ENCODE peak calls at places on chromosome 18, in four cellular contexts. A is K562, O is endothelial cell of umbilical vein, P is GM12878. C is an unnamed sample.

GRCh38 chr18:59988098-59988706 is 88.4 kb downstream of the PMAIP1 start:
- DNase-seq in A (peak; percentile 21), O (peak; percentile 68), P (no peak), C (peak; percentile 74)

GRCh38 chr18:32386466-32386865 is 84.2 kb downstream of the GAREM1 start:
- DNase-seq in A (no peak), P (no peak), O (no peak), C (no peak)

GRCh38 chr18:10378688-10379465 is 75.6 kb upstream of the APCDD1 start:
- DNase-seq in O (peak; percentile 53), A (no peak), P (no peak), C (peak; percentile 78)

GRCh38 chr18:12371590-12371989 is 5.4 kb downstream of the AFG3L2 start:
- DNase-seq in P (no peak), O (no peak), A (no peak), C (no peak)

GRCh38 chr18:28176933-28177827 is at the start of gene CDH2:
- DNase-seq in P (no peak), A (no peak), O (peak; percentile 79), C (peak; percentile 85)

GRCh38 chr18:51077217-51077616 is 47.2 kb downstream of the SMAD4 start:
- DNase-seq in A (no peak), O (no peak), P (no peak), C (peak; percentile 62)

GRCh38 chr18:48342125-48342524 is 67.1 kb downstream of the ZBTB7C start:
- DNase-seq in A (no peak), P (no peak), O (no peak), C (no peak)

GRCh38 chr18:2545155-2545554 is 26.1 kb downstream of the METTL4 start:
- DNase-seq in A (no peak), P (no peak), O (no peak), C (no peak)

GRCh38 chr18:3593381-3593903 is 143.5 kb downstream of the TGIF1 start:
- DNase-seq in P (no peak), A (peak; percentile 69), O (no peak), C (peak; percentile 87)

GRCh38 chr18:32317651-32318050 is 127.8 kb downstream of the MEP1B start:
- DNase-seq in A (no peak), P (no peak), O (no peak), C (peak; percentile 57)

GRCh38 chr18:5197032-5197434 is at the start of gene AKAIN1:
- DNase-seq in P (no peak), A (peak; percentile 71), O (peak; percentile 31), C (peak; percentile 18)

GRCh38 chr18:63956755-63957154 is 7.7 kb downstream of the HMSD start:
- DNase-seq in P (no peak), A (no peak), O (no peak), C (no peak)

GRCh38 chr18:49858309-49859005 is 45.1 kb upstream of the ACAA2 start:
- DNase-seq in A (peak; percentile 64), P (no peak), O (peak; percentile 77), C (peak; percentile 70)

GRCh38 chr18:11040823-11041712 is 108.3 kb downstream of the PIEZO2 start:
- DNase-seq in A (peak; percentile 40), P (no peak), O (peak; percentile 64), C (peak; percentile 69)

GRCh38 chr18:78766651-78767533 is 212.7 kb upstream of the SALL3 start:
- DNase-seq in A (no peak), O (no peak), P (no peak), C (no peak)

GRCh38 chr18:62625019-62625418 is 90.3 kb upstream of the PHLPP1 start:
- DNase-seq in P (no peak), O (no peak), A (no peak), C (no peak)

GRCh38 chr18:50853863-50854271 is 25.1 kb upstream of the ME2 start:
- DNase-seq in O (peak; percentile 18), A (no peak), P (no peak), C (peak; percentile 57)

GRCh38 chr18:67154979-67155378 is 361.5 kb downstream of the DSEL start:
- DNase-seq in O (no peak), P (no peak), A (no peak), C (no peak)

GRCh38 chr18:48583568-48583967 is 44.7 kb downstream of the CTIF start:
- DNase-seq in P (no peak), O (no peak), A (no peak), C (peak; percentile 26)

GRCh38 chr18:75207298-75208054 is 1.5 kb downstream of the PTGR3 start:
- DNase-seq in P (no peak), A (no peak), O (no peak), C (peak; percentile 73)

GRCh38 chr18:9182852-9183399 is 46.3 kb downstream of the ANKRD12 start:
- DNase-seq in O (no peak), P (no peak), A (no peak), C (no peak)

GRCh38 chr18:46623541-46623940 is 33.5 kb downstream of the LOXHD1 start:
- DNase-seq in O (peak; percentile 12), P (no peak), A (no peak), C (no peak)

GRCh38 chr18:56637897-56638231 is 528 bp downstream of the TXNL1 start:
- DNase-seq in P (no peak), O (no peak), A (no peak), C (no peak)

GRCh38 chr18:9705183-9705864 is 2.8 kb upstream of the RAB31 start:
- DNase-seq in O (peak; percentile 37), A (peak; percentile 57), P (no peak), C (peak; percentile 76)

GRCh38 chr18:13217971-13218375 is 587 bp upstream of the LDLRAD4 start:
- DNase-seq in P (no peak), O (peak; percentile 15), A (no peak), C (no peak)

GRCh38 chr18:78875268-78875997 is 104.2 kb upstream of the SALL3 start:
- DNase-seq in O (no peak), A (peak; percentile 27), P (no peak), C (no peak)

GRCh38 chr18:52275817-52276216 is 64.2 kb upstream of the DCC start:
- DNase-seq in A (no peak), O (no peak), P (no peak), C (no peak)

GRCh38 chr18:8400825-8401224 is 208.4 kb upstream of the RAB12 start:
- DNase-seq in O (no peak), A (no peak), P (no peak), C (no peak)

GRCh38 chr18:49723648-49724180 is 89.6 kb downstream of the ACAA2 start:
- DNase-seq in P (peak; percentile 43), O (peak; percentile 91), A (no peak), C (peak; percentile 51)

GRCh38 chr18:76131738-76132137 is 363.3 kb downstream of the ZNF516 start:
- DNase-seq in P (no peak), A (no peak), O (no peak), C (no peak)

GRCh38 chr18:376307-376706 is 108.5 kb upstream of the THOC1 start:
- DNase-seq in P (no peak), A (no peak), O (peak; percentile 92), C (peak; percentile 13)

GRCh38 chr18:73942081-73942625 is 205.5 kb downstream of the FBXO15 start:
- DNase-seq in A (no peak), O (no peak), P (no peak), C (no peak)

GRCh38 chr18:55097406-55098170 is 138.3 kb upstream of the CCDC68 start:
- DNase-seq in A (peak; percentile 13), P (no peak), O (peak; percentile 80), C (no peak)

GRCh38 chr18:32259553-32259952 is 69.7 kb downstream of the MEP1B start:
- DNase-seq in O (no peak), A (no peak), P (no peak), C (no peak)

GRCh38 chr18:36610258-36610657 is 218.5 kb downstream of the TPGS2 start:
- DNase-seq in O (no peak), P (no peak), A (no peak), C (no peak)

GRCh38 chr18:36613069-36613468 is 215.7 kb downstream of the TPGS2 start:
- DNase-seq in A (no peak), P (no peak), O (no peak), C (no peak)

GRCh38 chr18:36608107-36608506 is 220.7 kb downstream of the TPGS2 start:
- DNase-seq in O (no peak), A (no peak), P (no peak), C (no peak)

GRCh38 chr18:36610716-36611115 is 218.1 kb downstream of the TPGS2 start:
- DNase-seq in A (no peak), O (no peak), P (no peak), C (no peak)
- H3K9ac ChIP-seq in A (no peak overlapping the region), O (no peak overlapping the region), P (no peak overlapping the region), C (no peak overlapping the region)

GRCh38 chr18:44149706-44150105 is 531.0 kb upstream of the SETBP1 start:
- DNase-seq in P (no peak), A (no peak), O (peak; percentile 13), C (peak; percentile 47)
- TF ChIP-seq FOS in P (no peak), A (no peak), O (no peak), C (no peak)

GRCh38 chr18:79949571-79950439 is 1.6 kb downstream of the SLC66A2 start:
- DNase-seq in O (peak; percentile 26), A (no peak), P (no peak), C (no peak)

GRCh38 chr18:79947054-79947755 is 4.2 kb downstream of the SLC66A2 start:
- DNase-seq in A (no peak), O (no peak), P (no peak), C (peak; percentile 45)

GRCh38 chr18:79947881-79948610 is 3.4 kb downstream of the SLC66A2 start:
- DNase-seq in A (no peak), P (no peak), O (no peak), C (no peak)

GRCh38 chr18:79950440-79951341 is 762 bp downstream of the SLC66A2 start:
- DNase-seq in A (peak; percentile 22), O (peak; percentile 21), P (no peak), C (peak; percentile 12)

GRCh38 chr18:79948719-79949411 is 2.6 kb downstream of the SLC66A2 start:
- DNase-seq in P (no peak), A (no peak), O (no peak), C (no peak)
- H3K9ac ChIP-seq in P (no peak overlapping the region), A (no peak overlapping the region), O (no peak overlapping the region), C (no peak overlapping the region)

DNA sequence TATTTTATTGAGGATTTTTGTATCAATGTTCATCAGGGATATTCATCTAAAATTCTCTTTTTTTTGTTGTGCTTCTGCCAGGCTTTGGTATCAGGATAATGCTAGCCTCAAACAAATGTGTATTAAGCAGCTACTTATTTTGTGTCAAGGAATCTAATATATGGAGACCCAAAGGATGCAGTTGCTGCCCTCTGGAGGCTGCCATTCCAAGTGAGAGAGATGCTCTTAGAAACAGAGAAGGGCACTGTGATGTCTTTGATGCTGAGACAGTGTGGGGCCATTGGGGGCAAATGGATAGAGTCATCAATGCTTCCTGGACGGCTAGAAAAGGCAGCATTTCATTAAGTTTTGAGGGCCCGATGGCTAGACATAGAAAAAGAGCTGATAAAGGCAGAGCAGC is 292.6 kb downstream of the SETBP1 start:
- DNase-seq in P (no peak), A (no peak), O (peak; percentile 6), C (no peak)
- TF ChIP-seq FOS in P (no peak), A (no peak), O (no peak), C (no peak)

GRCh38 chr18:23302852-23303527 is 150.1 kb upstream of the RIOK3 start:
- DNase-seq in O (peak; percentile 98), A (no peak), P (no peak), C (peak; percentile 81)
- H3K9ac ChIP-seq in O (peak overlapping the region; percentile 40), A (no peak overlapping the region), P (no peak overlapping the region), C (no peak overlapping the region)